ENCODE peak calls at places on chromosomes 2 and 18, in four cellular contexts. T is K562, Z is HCT116, V is HepG2. E is an unnamed sample.

GRCh38 chr2:61134141-61134540 is 27.8 kb upstream of the C2orf74 start:
- DNase-seq in T (no peak), V (peak), Z (no peak), E (no peak)

GRCh38 chr2:23283653-23284052 is 101.3 kb upstream of the KLHL29 start:
- DNase-seq in V (no peak), T (no peak), Z (no peak), E (no peak)

GRCh38 chr2:171547720-171548119 is 25.4 kb downstream of the CYBRD1 start:
- DNase-seq in T (no peak), Z (no peak), V (no peak), E (no peak)

GRCh38 chr2:70726947-70727725 is 40.9 kb downstream of the ADD2 start:
- DNase-seq in T (no peak), Z (peak), V (no peak), E (no peak)

GRCh38 chr2:132859550-132859949 is 189.5 kb upstream of the LYPD1 start:
- DNase-seq in V (peak), Z (no peak), T (no peak), E (no peak)

GRCh38 chr18:35322486-35323258 is 21.5 kb downstream of the ZNF24 start:
- DNase-seq in Z (no peak), V (no peak), T (no peak), E (no peak)

GRCh38 chr2:10240911-10241610 is 61.6 kb upstream of the HPCAL1 start:
- DNase-seq in Z (no peak), V (no peak), T (no peak), E (no peak)

GRCh38 chr2:64017811-64018714 is 1.2 kb downstream of the VPS54 start:
- DNase-seq in T (no peak), Z (no peak), V (no peak), E (peak)

GRCh38 chr2:73077424-73077795 is 5.9 kb upstream of the SFXN5 start:
- DNase-seq in V (no peak), Z (no peak), T (no peak), E (no peak)

GRCh38 chr18:56235773-56236115 is 402.6 kb downstream of the TXNL1 start:
- DNase-seq in T (no peak), V (no peak), Z (no peak), E (no peak)
- H3K9ac ChIP-seq in T (no peak), V (no peak), Z (no peak), E (no peak)

GRCh38 chr2:128503358-128504241 is 184.9 kb upstream of the HS6ST1 start:
- DNase-seq in V (no peak), T (no peak), Z (no peak), E (no peak)
- TF ChIP-seq SIN3A in V (no peak), T (no peak), Z (no peak), E (no peak)

GRCh38 chr18:61502472-61502871 is 169.2 kb downstream of the CDH20 start:
- DNase-seq in T (peak), Z (peak), V (peak), E (peak)
- TF ChIP-seq ELF1 in T (no peak), Z (no peak), V (no peak), E (no peak)

GRCh38 chr18:62763101-62763521 is 47.8 kb downstream of the PHLPP1 start:
- DNase-seq in T (no peak), Z (no peak), V (no peak), E (no peak)
- H3K9ac ChIP-seq in T (no peak), Z (no peak), V (no peak), E (no peak)

GRCh38 chr2:142144547-142144946 is 13.7 kb upstream of the LRP1B start:
- DNase-seq in T (no peak), Z (no peak), V (no peak), E (no peak)
- TF ChIP-seq SIN3A in T (no peak), Z (no peak), V (no peak), E (no peak)

GRCh38 chr18:79381811-79382311 is 13.9 kb upstream of the NFATC1 start:
- DNase-seq in T (no peak), V (no peak), Z (no peak), E (no peak)

GRCh38 chr18:79382681-79383387 is 12.9 kb upstream of the NFATC1 start:
- DNase-seq in T (no peak), Z (no peak), V (no peak), E (peak)

GRCh38 chr18:79379251-79379905 is 16.4 kb upstream of the NFATC1 start:
- DNase-seq in V (no peak), Z (no peak), T (no peak), E (no peak)

GRCh38 chr18:79379931-79380815 is 15.6 kb upstream of the NFATC1 start:
- DNase-seq in V (no peak), Z (no peak), T (no peak), E (no peak)

GRCh38 chr18:79380816-79381806 is 14.6 kb upstream of the NFATC1 start:
- DNase-seq in Z (no peak), T (peak), V (peak), E (peak)
- TF ChIP-seq ELF1 in Z (no peak), T (no peak), V (no peak), E (no peak)

DNA sequence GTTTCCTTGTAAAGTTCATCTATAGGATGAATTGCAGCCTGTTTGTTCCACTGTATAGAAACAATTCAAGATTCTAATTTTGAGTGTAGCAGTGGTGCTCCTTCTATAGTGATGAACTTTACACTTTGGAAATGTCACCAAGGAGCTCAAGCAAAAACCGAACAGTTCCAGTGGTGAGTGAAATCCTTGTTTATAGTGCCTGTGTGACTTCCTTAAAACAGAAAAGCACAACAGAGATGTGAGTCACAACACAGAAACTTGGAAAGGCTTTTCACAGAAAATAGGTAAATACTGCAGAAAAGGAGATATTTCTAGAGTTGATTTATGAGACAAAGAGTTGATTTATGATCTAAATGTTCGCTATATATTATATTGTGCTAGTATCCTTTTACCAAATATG is 482.0 kb downstream of the PTPRM start:
- DNase-seq in T (no peak), Z (no peak), V (no peak), E (no peak)
- H3K9ac ChIP-seq in T (no peak), Z (no peak), V (no peak), E (no peak)

GRCh38 chr2:25129901-25130520 is 38.4 kb downstream of the POMC start:
- DNase-seq in Z (no peak), T (no peak), V (no peak), E (no peak)
- TF ChIP-seq SIN3A in Z (no peak), T (no peak), V (no peak), E (no peak)

GRCh38 chr18:32093106-32093511 is 1.4 kb downstream of the RNF138 start:
- DNase-seq in Z (no peak), V (peak), T (no peak), E (no peak)

GRCh38 chr18:32092422-32093105 is 890 bp downstream of the RNF138 start:
- DNase-seq in Z (peak), T (peak), V (peak), E (peak)

GRCh38 chr18:32091724-32092421 is at the start of gene RNF138:
- DNase-seq in T (peak), Z (peak), V (peak), E (peak)

GRCh38 chr18:32095156-32095555 is 3.5 kb downstream of the RNF138 start:
- DNase-seq in Z (no peak), T (no peak), V (no peak), E (no peak)

GRCh38 chr18:32093523-32093922 is 1.8 kb downstream of the RNF138 start:
- DNase-seq in V (peak), T (peak), Z (no peak), E (peak)
- TF ChIP-seq ELF1 in V (no peak), T (no peak), Z (no peak), E (no peak)

E was measured in SK-N-SH.